ENCODE peak calls at places on chromosomes 11 and 22, in five cellular contexts. One of them, this sample, is unnamed.

GRCh38 chr11:64237484-64237951 is 3.1 kb downstream of the VEGFB start:
- DNase-seq in fibroblast of lung: no peak
- DNase-seq in endothelial cell: no peak
- DNase-seq in WTC11: no peak
- DNase-seq in NCI-H2171: no peak
- DNase-seq in this sample: no peak

GRCh38 chr11:44905131-44905866 is 45.4 kb downstream of the TP53I11 start:
- DNase-seq in WTC11: no peak
- DNase-seq in fibroblast of lung: no peak
- DNase-seq in NCI-H2171: peak
- DNase-seq in endothelial cell: no peak
- DNase-seq in this sample: no peak

GRCh38 chr11:68872216-68873003 is 30.7 kb upstream of the CPT1A start:
- DNase-seq in endothelial cell: no peak
- DNase-seq in fibroblast of lung: no peak
- DNase-seq in WTC11: no peak
- DNase-seq in NCI-H2171: no peak
- DNase-seq in this sample: no peak

GRCh38 chr11:2138436-2139117 is 612 bp downstream of the IGF2 start:
- DNase-seq in fibroblast of lung: peak
- DNase-seq in WTC11: peak
- DNase-seq in NCI-H2171: no peak
- DNase-seq in endothelial cell: no peak
- DNase-seq in this sample: no peak

GRCh38 chr22:46815896-46816721 is 53.7 kb downstream of the TBC1D22A start:
- DNase-seq in NCI-H2171: no peak
- DNase-seq in endothelial cell: no peak
- DNase-seq in fibroblast of lung: peak
- DNase-seq in WTC11: no peak
- DNase-seq in this sample: peak

GRCh38 chr22:21994881-21995444 is 12.4 kb upstream of the TOP3B start:
- DNase-seq in fibroblast of lung: no peak
- DNase-seq in endothelial cell: no peak
- DNase-seq in NCI-H2171: no peak
- DNase-seq in WTC11: no peak
- DNase-seq in this sample: no peak

GRCh38 chr22:36163497-36163896 is 2.9 kb upstream of the APOL3 start:
- DNase-seq in fibroblast of lung: no peak
- DNase-seq in NCI-H2171: no peak
- DNase-seq in WTC11: no peak
- DNase-seq in endothelial cell: no peak
- DNase-seq in this sample: no peak

GRCh38 chr11:115255006-115255762 is 249.0 kb downstream of the CADM1 start:
- DNase-seq in WTC11: no peak
- DNase-seq in fibroblast of lung: no peak
- DNase-seq in NCI-H2171: no peak
- DNase-seq in endothelial cell: no peak
- DNase-seq in this sample: no peak

GRCh38 chr22:39482768-39483167 is 19.3 kb upstream of the MIEF1 start:
- DNase-seq in endothelial cell: no peak
- DNase-seq in NCI-H2171: no peak
- DNase-seq in fibroblast of lung: peak
- DNase-seq in WTC11: no peak
- DNase-seq in this sample: no peak

GRCh38 chr11:10625982-10626311 is 57.5 kb upstream of the LYVE1 start:
- DNase-seq in endothelial cell: no peak
- DNase-seq in WTC11: no peak
- DNase-seq in NCI-H2171: no peak
- DNase-seq in fibroblast of lung: no peak
- DNase-seq in this sample: no peak

GRCh38 chr11:77705195-77705876 is 67.7 kb upstream of the CLNS1A start:
- DNase-seq in WTC11: no peak
- DNase-seq in NCI-H2171: no peak
- DNase-seq in fibroblast of lung: peak
- DNase-seq in endothelial cell: no peak
- DNase-seq in this sample: peak

GRCh38 chr11:120136356-120136755 is 1.6 kb downstream of the TRIM29 start:
- DNase-seq in WTC11: no peak
- DNase-seq in endothelial cell: peak
- DNase-seq in fibroblast of lung: no peak
- DNase-seq in NCI-H2171: no peak
- DNase-seq in this sample: peak

GRCh38 chr11:22624742-22625447 is 728 bp downstream of the FANCF start:
- DNase-seq in WTC11: peak
- DNase-seq in NCI-H2171: peak
- DNase-seq in endothelial cell: no peak
- DNase-seq in fibroblast of lung: peak
- DNase-seq in this sample: peak

GRCh38 chr11:25576320-25576719 is 755.6 kb upstream of the ANO3 start:
- DNase-seq in fibroblast of lung: no peak
- DNase-seq in NCI-H2171: no peak
- DNase-seq in WTC11: no peak
- DNase-seq in endothelial cell: no peak
- DNase-seq in this sample: no peak

GRCh38 chr11:59186130-59186594 is 14.2 kb downstream of the DTX4 start:
- DNase-seq in WTC11: peak
- DNase-seq in fibroblast of lung: no peak
- DNase-seq in NCI-H2171: no peak
- DNase-seq in endothelial cell: peak
- DNase-seq in this sample: peak

GRCh38 chr11:69215784-69216415 is 60.2 kb downstream of the SMIM38 start:
- DNase-seq in fibroblast of lung: peak
- DNase-seq in WTC11: no peak
- DNase-seq in endothelial cell: no peak
- DNase-seq in NCI-H2171: peak
- DNase-seq in this sample: peak

This sample was measured in MCF 10A.